ENCODE peak calls at places on chromosomes 6 and 20, in nine cellular contexts. J is GDM1; Z is right lobe of liver; N is GM18507; E is activated T-cell treated with anti-CD3 and anti-CD28 coated beads, Interleukin-2, amount 50 U/mL, for 72 hours; G is progenitor cell of endocrine pancreas; W is left ventricle myocardium inferior; D is head of caudate nucleus; Q is T-helper 1 cell. F is an unnamed sample.
A peak's percentile ranks its signal among the peaks of the same experiment; 100 is the strongest.

GRCh38 chr20:6142348-6142993 is 19.6 kb upstream of the FERMT1 start:
- DNase-seq in J (no peak), Z (peak; percentile 55), N (peak; percentile 35), E (peak; percentile 40), G (peak; percentile 31), W (no peak), D (peak; percentile 61), Q (peak; percentile 37), F (peak; percentile 4)

GRCh38 chr20:58559368-58559729 is 44.1 kb upstream of the APCDD1L start:
- DNase-seq in J (no peak), Z (no peak), N (no peak), E (no peak), G (no peak), W (no peak), D (no peak), Q (no peak), F (no peak)

GRCh38 chr6:132400641-132401119 is 595 bp downstream of the MOXD1 start:
- DNase-seq in J (no peak), Z (no peak), N (no peak), E (no peak), G (no peak), W (no peak), D (no peak), Q (no peak), F (no peak)

GRCh38 chr6:124560836-124561585 is 401.2 kb upstream of the RNF217 start:
- DNase-seq in J (no peak), Z (no peak), N (no peak), E (no peak), G (no peak), W (no peak), D (no peak), Q (no peak), F (no peak)

GRCh38 chr6:42179956-42180335 is 6.8 kb downstream of the GUCA1A start:
- DNase-seq in J (no peak), Z (no peak), N (no peak), E (peak; percentile 41), G (no peak), W (no peak), D (no peak), Q (no peak), F (no peak)

GRCh38 chr6:146287691-146288369 is 255.8 kb upstream of the RAB32 start:
- DNase-seq in J (no peak), Z (no peak), N (no peak), E (no peak), G (no peak), W (no peak), D (no peak), Q (no peak), F (no peak)

GRCh38 chr20:58985656-58986055 is 4.6 kb downstream of the NELFCD start:
- DNase-seq in J (no peak), Z (no peak), N (no peak), E (no peak), G (no peak), W (no peak), D (no peak), Q (no peak), F (no peak)

GRCh38 chr6:10968776-10969175 is 75.3 kb downstream of the ELOVL2 start:
- DNase-seq in J (no peak), Z (no peak), N (no peak), E (no peak), G (no peak), W (no peak), D (no peak), Q (no peak), F (no peak)

GRCh38 chr20:17971571-17972013 is 2.8 kb downstream of the MGME1 start:
- DNase-seq in J (no peak), Z (no peak), N (no peak), E (no peak), G (no peak), W (no peak), D (no peak), Q (no peak), F (no peak)

GRCh38 chr6:100171533-100172321 is 177.7 kb upstream of the MCHR2 start:
- DNase-seq in J (peak; percentile 47), Z (no peak), N (peak; percentile 2), E (no peak), G (no peak), W (no peak), D (no peak), Q (no peak), F (no peak)

GRCh38 chr20:14491436-14491835 is 154.0 kb upstream of the FLRT3 start:
- DNase-seq in J (no peak), Z (no peak), N (no peak), E (no peak), G (no peak), W (no peak), D (no peak), Q (no peak), F (no peak)

GRCh38 chr6:36362551-36363389 is 24.7 kb downstream of the ETV7 start:
- DNase-seq in J (peak; percentile 32), Z (no peak), N (no peak), E (no peak), G (no peak), W (no peak), D (no peak), Q (no peak), F (no peak)

GRCh38 chr20:50191566-50192363 is 1.1 kb downstream of the CEBPB start:
- DNase-seq in J (peak; percentile 66), Z (peak; percentile 62), N (no peak), E (peak; percentile 66), G (peak; percentile 68), W (peak; percentile 44), D (peak; percentile 54), Q (peak; percentile 39), F (peak; percentile 5)

GRCh38 chr6:41177287-41177686 is 14.4 kb upstream of the TREM2 start:
- DNase-seq in J (no peak), Z (peak; percentile 12), N (no peak), E (no peak), G (no peak), W (no peak), D (no peak), Q (no peak), F (no peak)

GRCh38 chr20:8454137-8454712 is 322.2 kb downstream of the PLCB1 start:
- DNase-seq in J (peak; percentile 19), Z (no peak), N (peak; percentile 0), E (peak; percentile 30), G (no peak), W (no peak), D (no peak), Q (no peak), F (no peak)

GRCh38 chr20:45406260-45407066 is 1.6 kb upstream of the DBNDD2 start:
- DNase-seq in J (peak; percentile 4), Z (peak; percentile 61), N (no peak), E (peak; percentile 57), G (peak; percentile 40), W (peak; percentile 87), D (peak; percentile 83), Q (peak; percentile 22), F (no peak)

GRCh38 chr6:35804996-35805736 is at the start of gene LHFPL5:
- DNase-seq in J (peak; percentile 27), Z (no peak), N (peak; percentile 60), E (peak; percentile 61), G (peak; percentile 78), W (peak; percentile 36), D (peak; percentile 69), Q (peak; percentile 35), F (no peak)

GRCh38 chr6:167552961-167553360 is 228.1 kb downstream of the TTLL2 start:
- DNase-seq in J (no peak), Z (no peak), N (no peak), E (no peak), G (no peak), W (no peak), D (no peak), Q (no peak), F (no peak)

GRCh38 chr6:74715362-74716068 is 490.3 kb downstream of the COL12A1 start:
- DNase-seq in J (no peak), Z (no peak), N (no peak), E (no peak), G (no peak), W (no peak), D (no peak), Q (no peak), F (no peak)

GRCh38 chr20:21705466-21706344 is at the start of gene PAX1:
- DNase-seq in J (no peak), Z (no peak), N (no peak), E (no peak), G (no peak), W (no peak), D (no peak), Q (no peak), F (no peak)

GRCh38 chr6:125363360-125364121 is 61.8 kb upstream of the HDDC2 start:
- DNase-seq in J (no peak), Z (peak; percentile 47), N (no peak), E (no peak), G (peak; percentile 26), W (peak; percentile 79), D (peak; percentile 65), Q (no peak), F (no peak)

GRCh38 chr6:29232725-29233124 is 62.0 kb downstream of the OR2J2 start:
- DNase-seq in J (no peak), Z (peak; percentile 52), N (no peak), E (no peak), G (no peak), W (no peak), D (no peak), Q (no peak), F (no peak)

GRCh38 chr6:131101911-131102680 is 33.2 kb upstream of the AKAP7 start:
- DNase-seq in J (no peak), Z (no peak), N (no peak), E (no peak), G (no peak), W (no peak), D (no peak), Q (no peak), F (no peak)

GRCh38 chr6:364609-365540 is 26.7 kb upstream of the IRF4 start:
- DNase-seq in J (no peak), Z (no peak), N (no peak), E (no peak), G (no peak), W (no peak), D (no peak), Q (no peak), F (no peak)

GRCh38 chr6:10554826-10555225 is 33.7 kb downstream of the GCNT2 start:
- DNase-seq in J (no peak), Z (no peak), N (no peak), E (no peak), G (no peak), W (no peak), D (no peak), Q (no peak), F (no peak)

GRCh38 chr20:63625771-63626423 is 1.0 kb downstream of the GMEB2 start:
- DNase-seq in J (no peak), Z (no peak), N (no peak), E (peak; percentile 18), G (no peak), W (peak; percentile 31), D (no peak), Q (no peak), F (no peak)

GRCh38 chr20:61799394-61799923 is 266.2 kb downstream of the TAF4 start:
- DNase-seq in J (no peak), Z (no peak), N (no peak), E (no peak), G (no peak), W (no peak), D (no peak), Q (no peak), F (no peak)

GRCh38 chr6:6975395-6976111 is 132.2 kb upstream of the RREB1 start:
- DNase-seq in J (no peak), Z (no peak), N (no peak), E (no peak), G (no peak), W (peak; percentile 45), D (no peak), Q (no peak), F (no peak)

GRCh38 chr6:53258076-53258773 is 90.5 kb downstream of the ELOVL5 start:
- DNase-seq in J (no peak), Z (no peak), N (no peak), E (no peak), G (no peak), W (no peak), D (no peak), Q (no peak), F (no peak)

GRCh38 chr20:39877792-39878191 is 811.2 kb downstream of the MAFB start:
- DNase-seq in J (no peak), Z (no peak), N (no peak), E (no peak), G (no peak), W (no peak), D (no peak), Q (no peak), F (no peak)

GRCh38 chr6:50381106-50381415 is 331.3 kb upstream of the DEFB112 start:
- DNase-seq in J (no peak), Z (no peak), N (no peak), E (no peak), G (no peak), W (no peak), D (no peak), Q (no peak), F (no peak)

F was measured in effector memory CD4-positive, alpha-beta T cell.